ENCODE peak calls at places on chromosomes 1 and 21, in ten cellular contexts. P is GM06990, C is MM.1S, F is breast epithelium, Q is NB4, H is keratinocyte, D is IMR-90, Z is transverse colon, N is ovary, B is right atrium auricular region. J is an unnamed sample.

GRCh38 chr1:202293620-202294019 is 48.1 kb downstream of the UBE2T start:
- DNase-seq in P (no peak), C (no peak), F (no peak), Q (no peak), H (no peak), D (no peak), Z (no peak), N (no peak), B (no peak), J (no peak)

GRCh38 chr1:157262422-157262821 is 124.2 kb upstream of the ETV3 start:
- DNase-seq in P (no peak), C (no peak), F (no peak), Q (no peak), H (no peak), D (no peak), Z (no peak), N (no peak), B (no peak), J (no peak)

GRCh38 chr1:48878191-48878940 is 101.7 kb upstream of the BEND5 start:
- DNase-seq in P (no peak), C (no peak), F (no peak), Q (peak), H (peak), D (peak), Z (no peak), N (no peak), B (no peak), J (peak)

GRCh38 chr21:32605469-32605868 is 6.7 kb downstream of the CFAP298 start:
- DNase-seq in P (no peak), C (no peak), F (no peak), Q (no peak), H (no peak), D (no peak), Z (no peak), N (no peak), B (no peak), J (no peak)

GRCh38 chr1:239772456-239772855 is 319.2 kb upstream of the FMN2 start:
- DNase-seq in P (no peak), C (no peak), F (no peak), Q (no peak), H (no peak), D (no peak), Z (no peak), N (no peak), B (no peak), J (no peak)

GRCh38 chr1:42684139-42684538 is 1.9 kb downstream of the YBX1 start:
- DNase-seq in P (no peak), C (no peak), F (no peak), Q (peak), H (no peak), D (peak), Z (no peak), N (no peak), B (no peak), J (peak)

GRCh38 chr1:179926494-179927205 is 28.0 kb upstream of the CEP350 start:
- DNase-seq in P (no peak), C (no peak), F (no peak), Q (peak), H (peak), D (peak), Z (no peak), N (no peak), B (no peak), J (peak)

GRCh38 chr1:241942738-241943137 is 14.8 kb upstream of the BECN2 start:
- DNase-seq in P (no peak), C (no peak), F (no peak), Q (no peak), H (no peak), D (no peak), Z (no peak), N (no peak), B (no peak), J (no peak)

GRCh38 chr1:26164036-26164927 is 4.5 kb downstream of the C1orf232 start:
- DNase-seq in P (no peak), C (peak), F (no peak), Q (peak), H (no peak), D (no peak), Z (peak), N (peak), B (no peak), J (peak)

GRCh38 chr1:182786223-182787001 is 3.2 kb upstream of the NPL start:
- DNase-seq in P (no peak), C (peak), F (no peak), Q (peak), H (peak), D (peak), Z (peak), N (peak), B (peak), J (peak)

GRCh38 chr1:45008076-45008475 is 3.0 kb downstream of the HECTD3 start:
- DNase-seq in P (no peak), C (no peak), F (peak), Q (no peak), H (no peak), D (no peak), Z (no peak), N (no peak), B (no peak), J (no peak)

GRCh38 chr1:93753766-93754763 is 72.4 kb upstream of the BCAR3 start:
- DNase-seq in P (no peak), C (no peak), F (peak), Q (no peak), H (peak), D (peak), Z (no peak), N (no peak), B (no peak), J (peak)

GRCh38 chr1:161163793-161164192 is 2.4 kb upstream of the PPOX start:
- DNase-seq in P (no peak), C (no peak), F (no peak), Q (no peak), H (no peak), D (no peak), Z (no peak), N (no peak), B (no peak), J (no peak)

GRCh38 chr1:179881642-179882252 is 338 bp upstream of the TOR1AIP1 start:
- DNase-seq in P (no peak), C (no peak), F (peak), Q (peak), H (no peak), D (peak), Z (peak), N (peak), B (peak), J (peak)

GRCh38 chr1:102588536-102588935 is 519.8 kb downstream of the COL11A1 start:
- DNase-seq in P (no peak), C (no peak), F (peak), Q (no peak), H (no peak), D (no peak), Z (no peak), N (no peak), B (no peak), J (peak)

GRCh38 chr21:18602711-18603110 is 199.1 kb upstream of the TMPRSS15 start:
- DNase-seq in P (no peak), C (peak), F (no peak), Q (no peak), H (no peak), D (no peak), Z (no peak), N (no peak), B (no peak), J (no peak)

GRCh38 chr1:221810406-221810805 is 68.5 kb upstream of the DUSP10 start:
- DNase-seq in P (no peak), C (no peak), F (no peak), Q (no peak), H (no peak), D (peak), Z (no peak), N (no peak), B (no peak), J (peak)

GRCh38 chr1:31548899-31549806 is 27.2 kb upstream of the TINAGL1 start:
- DNase-seq in P (peak), C (peak), F (peak), Q (peak), H (peak), D (peak), Z (peak), N (peak), B (peak), J (peak)

GRCh38 chr21:17514124-17514481 is 1.3 kb downstream of the CXADR start:
- DNase-seq in P (no peak), C (no peak), F (no peak), Q (no peak), H (no peak), D (no peak), Z (no peak), N (no peak), B (no peak), J (peak)

GRCh38 chr1:205452364-205452763 is 3.5 kb downstream of the BLACAT1 start:
- DNase-seq in P (no peak), C (no peak), F (no peak), Q (no peak), H (no peak), D (no peak), Z (no peak), N (no peak), B (no peak), J (no peak)

GRCh38 chr1:14652840-14653239 is 54.4 kb downstream of the KAZN start:
- DNase-seq in P (no peak), C (no peak), F (no peak), Q (no peak), H (no peak), D (no peak), Z (no peak), N (no peak), B (no peak), J (no peak)

GRCh38 chr1:54814571-54814970 is 13.4 kb upstream of the TTC22 start:
- DNase-seq in P (no peak), C (no peak), F (peak), Q (no peak), H (no peak), D (no peak), Z (no peak), N (no peak), B (no peak), J (no peak)

GRCh38 chr1:179234863-179235262 is 5.4 kb upstream of the ABL2 start:
- DNase-seq in P (no peak), C (no peak), F (no peak), Q (no peak), H (no peak), D (no peak), Z (no peak), N (no peak), B (no peak), J (no peak)

GRCh38 chr1:204637985-204638356 is 47.6 kb downstream of the LRRN2 start:
- DNase-seq in P (no peak), C (no peak), F (peak), Q (no peak), H (no peak), D (no peak), Z (no peak), N (no peak), B (no peak), J (no peak)

GRCh38 chr1:23428136-23428905 is 3.8 kb upstream of the TCEA3 start:
- DNase-seq in P (no peak), C (no peak), F (no peak), Q (no peak), H (no peak), D (no peak), Z (no peak), N (no peak), B (no peak), J (no peak)

GRCh38 chr1:2143814-2144500 is 50.6 kb downstream of the FAAP20 start:
- DNase-seq in P (no peak), C (no peak), F (no peak), Q (no peak), H (no peak), D (no peak), Z (no peak), N (no peak), B (no peak), J (no peak)

GRCh38 chr1:204075890-204076837 is 3.2 kb downstream of the SOX13 start:
- DNase-seq in P (no peak), C (no peak), F (no peak), Q (no peak), H (no peak), D (no peak), Z (no peak), N (no peak), B (no peak), J (no peak)

GRCh38 chr1:182863940-182864339 is 24.8 kb downstream of the DHX9 start:
- DNase-seq in P (no peak), C (no peak), F (no peak), Q (no peak), H (no peak), D (no peak), Z (no peak), N (no peak), B (no peak), J (no peak)

GRCh38 chr1:14181191-14181793 is 417.2 kb upstream of the KAZN start:
- DNase-seq in P (no peak), C (peak), F (peak), Q (no peak), H (no peak), D (no peak), Z (no peak), N (no peak), B (no peak), J (no peak)

GRCh38 chr1:29991025-29991424 is 732.4 kb downstream of the MATN1 start:
- DNase-seq in P (no peak), C (no peak), F (no peak), Q (no peak), H (no peak), D (no peak), Z (peak), N (no peak), B (no peak), J (no peak)

GRCh38 chr1:119380983-119381662 is 12.5 kb downstream of the HAO2 start:
- DNase-seq in P (no peak), C (no peak), F (no peak), Q (no peak), H (no peak), D (no peak), Z (no peak), N (no peak), B (no peak), J (no peak)

GRCh38 chr1:38497921-38498320 is 361.7 kb downstream of the RRAGC start:
- DNase-seq in P (no peak), C (no peak), F (no peak), Q (no peak), H (no peak), D (no peak), Z (no peak), N (no peak), B (no peak), J (no peak)

GRCh38 chr1:233244183-233244582 is 51.3 kb downstream of the PCNX2 start:
- DNase-seq in P (no peak), C (no peak), F (no peak), Q (no peak), H (no peak), D (peak), Z (peak), N (no peak), B (no peak), J (no peak)

GRCh38 chr1:62841587-62842169 is 57.7 kb downstream of the ATG4C start:
- DNase-seq in P (peak), C (peak), F (no peak), Q (peak), H (no peak), D (peak), Z (no peak), N (no peak), B (no peak), J (peak)

GRCh38 chr1:47918257-47918867 is 78.8 kb downstream of the TRABD2B start:
- DNase-seq in P (no peak), C (no peak), F (no peak), Q (no peak), H (no peak), D (no peak), Z (no peak), N (no peak), B (no peak), J (no peak)

GRCh38 chr21:42105916-42106315 is 34.8 kb downstream of the UMODL1 start:
- DNase-seq in P (no peak), C (no peak), F (no peak), Q (no peak), H (no peak), D (no peak), Z (no peak), N (no peak), B (no peak), J (no peak)

GRCh38 chr1:75522389-75522788 is 88.5 kb downstream of the SLC44A5 start:
- DNase-seq in P (no peak), C (no peak), F (no peak), Q (no peak), H (no peak), D (no peak), Z (no peak), N (no peak), B (no peak), J (peak)

GRCh38 chr1:183070923-183071618 is 47.9 kb downstream of the LAMC1 start:
- DNase-seq in P (peak), C (peak), F (no peak), Q (peak), H (no peak), D (peak), Z (no peak), N (no peak), B (no peak), J (peak)

GRCh38 chr1:8423134-8423701 is 105.3 kb downstream of the SLC45A1 start:
- DNase-seq in P (peak), C (no peak), F (no peak), Q (no peak), H (no peak), D (no peak), Z (peak), N (peak), B (no peak), J (no peak)

GRCh38 chr1:66351913-66352312 is 182.0 kb upstream of the SGIP1 start:
- DNase-seq in P (no peak), C (no peak), F (no peak), Q (peak), H (no peak), D (no peak), Z (no peak), N (no peak), B (no peak), J (no peak)
- H3K4me3 ChIP-seq in P (no peak), C (no peak), F (no peak), Q (no peak), H (no peak), D (no peak), Z (no peak), N (no peak), B (no peak), J (no peak)

DNA sequence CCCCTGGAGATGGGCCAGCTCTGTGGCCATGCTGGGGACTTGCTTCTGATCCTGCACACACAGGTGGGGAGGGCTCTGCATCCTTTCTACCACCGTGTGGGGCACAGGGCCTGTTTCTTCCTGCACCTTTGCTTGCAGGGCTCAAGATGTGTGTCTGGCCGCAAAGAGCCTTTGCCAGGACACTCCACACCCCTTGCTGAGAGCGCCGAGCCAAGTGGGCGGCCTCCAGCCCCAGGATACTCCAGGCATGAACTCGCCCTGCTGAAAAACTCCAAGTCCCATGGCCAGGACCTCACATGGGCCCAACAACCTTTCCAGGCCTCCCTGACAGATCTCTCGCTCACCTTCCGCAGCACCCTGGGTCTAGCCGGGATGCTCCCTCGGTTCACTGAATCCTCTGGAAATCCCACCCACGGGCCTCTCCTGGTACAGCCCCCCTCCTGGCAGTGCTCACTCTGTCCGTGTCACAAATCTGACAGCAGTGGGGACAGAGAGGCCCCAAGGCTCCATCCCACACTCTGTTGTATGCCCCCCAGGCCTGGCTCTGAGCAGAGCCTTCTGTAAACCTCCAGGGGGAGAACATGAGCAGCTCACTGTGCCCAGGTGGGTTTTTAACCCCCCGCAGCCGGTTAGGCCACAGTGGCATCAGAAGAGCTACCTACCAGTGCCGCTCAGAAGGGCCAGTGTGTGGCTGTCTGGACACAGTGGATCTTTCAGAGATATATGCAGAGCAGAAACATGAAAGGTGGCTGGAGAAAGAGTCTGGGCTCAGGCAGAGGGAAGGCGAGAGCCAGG is 11.8 kb upstream of the GPR153 start:
- DNase-seq in P (no peak), C (no peak), F (no peak), Q (no peak), H (no peak), D (no peak), Z (no peak), N (no peak), B (no peak), J (no peak)
- TF ChIP-seq CTCF in P (no peak), C (no peak), F (no peak), Q (no peak), H (peak), D (no peak), Z (no peak), N (no peak), B (no peak), J (no peak)

GRCh38 chr1:164601399-164602141 is 42.6 kb downstream of the PBX1 start:
- DNase-seq in P (no peak), C (no peak), F (no peak), Q (no peak), H (no peak), D (no peak), Z (no peak), N (no peak), B (no peak), J (no peak)
- H3K4me3 ChIP-seq in P (no peak), C (peak), F (peak), Q (no peak), H (no peak), D (no peak), Z (no peak), N (no peak), B (no peak), J (no peak)

DNA sequence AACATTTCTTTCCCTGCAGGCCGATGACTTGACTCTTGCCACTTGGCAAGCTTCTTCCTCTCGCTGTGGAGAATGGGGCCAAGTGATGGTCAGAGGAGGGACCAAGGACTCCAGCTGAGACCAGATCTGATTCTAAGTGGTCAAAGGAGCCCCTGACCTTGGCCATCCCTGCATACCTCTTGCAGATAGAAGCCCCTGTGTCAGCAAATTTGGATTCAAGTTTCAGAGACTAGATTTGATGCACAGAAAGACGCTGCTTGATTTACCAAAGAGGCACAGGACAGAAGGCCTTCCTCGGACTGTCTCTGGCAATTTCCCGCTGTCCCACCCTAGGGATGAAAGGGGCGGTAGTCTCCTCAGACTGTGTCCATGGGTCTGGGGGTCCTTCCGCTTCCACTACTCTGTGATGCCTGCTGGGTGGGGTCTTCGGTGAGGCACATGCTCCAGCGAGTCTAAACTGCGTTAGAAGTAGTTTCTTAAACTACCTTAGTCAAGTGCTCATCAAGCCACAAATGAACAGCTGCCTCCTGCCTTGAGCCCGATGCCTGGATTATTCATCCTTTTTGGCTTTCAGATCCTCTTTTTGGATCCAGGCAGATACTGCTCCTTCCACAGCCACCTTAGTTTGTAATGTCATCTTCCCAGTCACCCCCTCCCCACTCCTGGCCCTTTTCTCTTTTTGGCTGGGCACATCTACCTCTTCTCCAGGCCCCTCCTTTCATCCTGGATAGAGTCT is 31.8 kb upstream of the RBM15 start:
- DNase-seq in P (no peak), C (no peak), F (no peak), Q (no peak), H (no peak), D (no peak), Z (no peak), N (no peak), B (no peak), J (peak)
- TF ChIP-seq CTCF in P (no peak), C (no peak), F (no peak), Q (no peak), H (no peak), D (no peak), Z (no peak), N (no peak), B (no peak), J (no peak)

GRCh38 chr1:226408285-226409184 is 642 bp upstream of the PARP1 start:
- DNase-seq in P (peak), C (peak), F (peak), Q (no peak), H (no peak), D (no peak), Z (no peak), N (no peak), B (no peak), J (no peak)
- H3K4me3 ChIP-seq in P (peak), C (peak), F (peak), Q (peak), H (peak), D (peak), Z (no peak), N (peak), B (peak), J (peak)

GRCh38 chr1:10973956-10974881 is 38.2 kb upstream of the TARDBP start:
- DNase-seq in P (no peak), C (no peak), F (peak), Q (no peak), H (no peak), D (no peak), Z (no peak), N (no peak), B (no peak), J (no peak)
- TF ChIP-seq CTCF in P (no peak), C (no peak), F (no peak), Q (no peak), H (no peak), D (no peak), Z (no peak), N (no peak), B (no peak), J (no peak)

DNA sequence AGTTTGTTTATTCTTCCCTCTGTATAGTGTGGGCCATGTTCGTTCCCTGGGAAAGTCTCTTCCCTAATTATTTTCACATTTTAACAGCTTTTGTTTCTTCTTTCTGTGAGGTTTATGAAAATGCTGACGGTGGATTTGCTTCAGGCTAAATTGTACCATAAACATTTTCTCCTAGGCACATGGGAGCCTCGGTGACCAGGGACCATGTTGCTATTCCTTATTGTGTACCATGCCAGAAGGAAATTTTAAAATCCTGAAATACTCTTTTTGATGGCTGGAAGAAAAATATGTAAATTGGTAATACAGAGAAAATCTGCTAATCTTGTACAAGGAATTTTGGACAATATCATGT is 230.1 kb upstream of the JUN start:
- DNase-seq in P (no peak), C (peak), F (no peak), Q (no peak), H (no peak), D (no peak), Z (no peak), N (no peak), B (no peak), J (no peak)
- H3K4me3 ChIP-seq in P (peak), C (peak), F (peak), Q (no peak), H (no peak), D (no peak), Z (no peak), N (no peak), B (no peak), J (no peak)